ENCODE peak calls at places on chromosomes 1 and 21, in eight cellular contexts. Y is Peyer's patch, H is G401, I is GM18507, M is posterior vena cava, V is HepG2, R is WTC11, Z is HEK293T. G is an unnamed sample.
A peak's percentile ranks its signal among the peaks of the same experiment; 100 is the strongest.

GRCh38 chr1:47241114-47242113 is 9.4 kb upstream of the TAL1 start:
- DNase-seq in Y (no peak), Z (no peak), H (no peak), R (no peak), I (no peak), M (no peak), V (no peak), G (no peak)

GRCh38 chr21:45828580-45829565 is 152.7 kb upstream of the COL6A1 start:
- DNase-seq in I (no peak), V (no peak), M (no peak), R (no peak), Y (no peak), Z (no peak), H (no peak), G (no peak)

GRCh38 chr1:10973956-10974881 is 38.2 kb upstream of the TARDBP start:
- DNase-seq in H (no peak), M (no peak), R (no peak), Z (no peak), I (no peak), V (no peak), Y (no peak), G (no peak)

GRCh38 chr1:183685112-183685713 is 32.1 kb upstream of the APOBEC4 start:
- DNase-seq in Y (peak; percentile 58), R (no peak), M (no peak), V (peak; percentile 55), I (peak; percentile 32), H (no peak), Z (peak; percentile 78), G (no peak)

GRCh38 chr1:44713321-44713781 is 17.6 kb downstream of the RNU5D-1 start:
- DNase-seq in I (no peak), H (no peak), M (no peak), Z (no peak), R (no peak), V (no peak), Y (peak; percentile 72), G (no peak)

GRCh38 chr1:112557385-112557784 is 48.6 kb downstream of the WNT2B start:
- DNase-seq in H (no peak), V (no peak), R (no peak), M (no peak), Y (no peak), I (no peak), Z (no peak), G (no peak)

GRCh38 chr1:39672551-39672947 is 642 bp upstream of the NT5C1A start:
- DNase-seq in R (peak; percentile 68), M (no peak), Z (peak; percentile 26), Y (no peak), I (no peak), H (peak; percentile 64), V (no peak), G (peak; percentile 31)

GRCh38 chr1:113660053-113660452 is 99.2 kb downstream of the PHTF1 start:
- DNase-seq in M (no peak), H (no peak), R (no peak), Y (no peak), V (no peak), Z (no peak), I (no peak), G (no peak)

GRCh38 chr1:67338642-67339041 is 31.0 kb downstream of the IL12RB2 start:
- DNase-seq in V (no peak), Y (no peak), Z (no peak), H (no peak), I (no peak), R (no peak), M (no peak), G (no peak)

GRCh38 chr1:18530567-18531502 is 50.1 kb downstream of the KLHDC7A start:
- DNase-seq in I (no peak), M (no peak), V (peak; percentile 21), Y (peak; percentile 70), R (peak; percentile 43), H (peak; percentile 32), Z (no peak), G (no peak)

GRCh38 chr1:107444302-107444701 is 303.5 kb downstream of the NTNG1 start:
- DNase-seq in H (no peak), Z (no peak), V (no peak), Y (no peak), I (no peak), M (no peak), R (no peak), G (no peak)

GRCh38 chr1:30880631-30881155 is 27.9 kb downstream of the SDC3 start:
- DNase-seq in Z (no peak), I (no peak), Y (no peak), V (no peak), H (no peak), R (no peak), M (no peak), G (no peak)

GRCh38 chr1:224629965-224630364 is 13.8 kb downstream of the CNIH3 start:
- DNase-seq in M (no peak), I (no peak), Z (no peak), R (no peak), H (no peak), Y (no peak), V (no peak), G (no peak)

GRCh38 chr21:32427958-32428623 is 15.6 kb downstream of the EVA1C start:
- DNase-seq in I (no peak), M (no peak), Z (no peak), R (no peak), H (no peak), Y (no peak), V (no peak), G (no peak)

GRCh38 chr1:211017066-211017691 is 116.8 kb downstream of the KCNH1 start:
- DNase-seq in H (peak; percentile 34), Y (no peak), Z (no peak), I (no peak), V (peak; percentile 8), M (no peak), R (no peak), G (no peak)

GRCh38 chr1:201360901-201361651 is 16.4 kb downstream of the TNNT2 start:
- DNase-seq in V (no peak), M (no peak), Z (no peak), I (no peak), H (no peak), Y (no peak), R (no peak), G (peak; percentile 13)

GRCh38 chr1:72280714-72281113 is 1.6 kb downstream of the NEGR1 start:
- DNase-seq in I (no peak), Z (no peak), Y (no peak), M (no peak), R (no peak), V (no peak), H (peak; percentile 68), G (no peak)

GRCh38 chr21:45137612-45137937 is 63.2 kb downstream of the ADARB1 start:
- DNase-seq in M (peak; percentile 43), H (no peak), V (no peak), Y (no peak), R (no peak), Z (no peak), I (no peak), G (no peak)